ENCODE peak calls at places on chromosomes 11 and 22, in ten cellular contexts. Y is psoas muscle; E is CD8-positive, alpha-beta T cell; H is adipocyte; M is CD4-positive, alpha-beta T cell; P is stomach; U is GM23338; I is GM23248; K is heart right ventricle; D is MM.1S. W is an unnamed sample. For H3K27me3, the result is how much of the 10 kb centered on the place peaks cover.

GRCh38 chr11:76823481-76824028 is 37.2 kb upstream of the ACER3 start:
- DNase-seq in Y (no peak), E (no peak), H (peak), M (no peak), P (no peak), U (peak), I (peak), K (no peak), D (no peak), W (no peak)

GRCh38 chr11:57345555-57346151 is 7.5 kb downstream of the P2RX3 start:
- DNase-seq in Y (peak), E (peak), H (peak), M (peak), P (peak), U (peak), I (peak), K (peak), D (peak), W (peak)

GRCh38 chr11:128549256-128549944 is 38.0 kb downstream of the ETS1 start:
- DNase-seq in Y (peak), E (no peak), H (no peak), M (no peak), P (no peak), U (peak), I (no peak), K (peak), D (no peak), W (no peak)

GRCh38 chr22:43438666-43439347 is 27.0 kb downstream of the MPPED1 start:
- DNase-seq in Y (no peak), E (no peak), H (no peak), M (no peak), P (no peak), U (no peak), I (no peak), K (no peak), D (no peak), W (peak)

GRCh38 chr11:33125611-33126010 is 35.7 kb downstream of the CSTF3 start:
- DNase-seq in Y (no peak), E (no peak), H (no peak), M (no peak), P (no peak), U (peak), I (no peak), K (no peak), D (no peak), W (no peak)

GRCh38 chr22:35726933-35727332 is 9.3 kb downstream of the APOL5 start:
- DNase-seq in Y (no peak), E (no peak), H (no peak), M (no peak), P (peak), U (no peak), I (no peak), K (no peak), D (no peak), W (no peak)

GRCh38 chr11:123519055-123519796 is 89.2 kb downstream of the GRAMD1B start:
- DNase-seq in Y (no peak), E (no peak), H (no peak), M (no peak), P (no peak), U (peak), I (peak), K (no peak), D (no peak), W (no peak)

GRCh38 chr11:130029137-130029536 is 26.5 kb upstream of the PRDM10 start:
- DNase-seq in Y (no peak), E (no peak), H (no peak), M (no peak), P (no peak), U (peak), I (no peak), K (no peak), D (no peak), W (no peak)

GRCh38 chr11:94948070-94948617 is 25.2 kb downstream of the CWC15 start:
- DNase-seq in Y (no peak), E (no peak), H (peak), M (no peak), P (no peak), U (no peak), I (peak), K (no peak), D (no peak), W (no peak)

GRCh38 chr22:27775698-27776409 is 25.7 kb downstream of the MN1 start:
- DNase-seq in Y (peak), E (no peak), H (no peak), M (no peak), P (no peak), U (peak), I (no peak), K (no peak), D (no peak), W (no peak)

GRCh38 chr11:35061516-35062440 is 77.2 kb upstream of the CD44 start:
- DNase-seq in Y (no peak), E (no peak), H (no peak), M (no peak), P (no peak), U (no peak), I (peak), K (no peak), D (no peak), W (no peak)

GRCh38 chr22:35783943-35784614 is 66.4 kb downstream of the APOL5 start:
- DNase-seq in Y (no peak), E (no peak), H (peak), M (no peak), P (no peak), U (no peak), I (peak), K (no peak), D (no peak), W (no peak)

GRCh38 chr11:44989831-44990566 is 39.3 kb upstream of the TP53I11 start:
- DNase-seq in Y (peak), E (no peak), H (no peak), M (no peak), P (peak), U (no peak), I (peak), K (peak), D (no peak), W (no peak)

GRCh38 chr22:43516996-43517635 is 105.3 kb downstream of the MPPED1 start:
- DNase-seq in Y (no peak), E (no peak), H (no peak), M (no peak), P (no peak), U (no peak), I (no peak), K (no peak), D (no peak), W (no peak)

GRCh38 chr11:1732421-1733008 is 17.9 kb downstream of the IFITM10 start:
- DNase-seq in Y (no peak), E (no peak), H (no peak), M (no peak), P (no peak), U (no peak), I (peak), K (no peak), D (no peak), W (no peak)

GRCh38 chr22:26890870-26891269 is 233.5 kb downstream of the MIAT start:
- DNase-seq in Y (no peak), E (no peak), H (no peak), M (no peak), P (no peak), U (peak), I (no peak), K (no peak), D (no peak), W (no peak)

GRCh38 chr22:49116021-49116420 is 711.7 kb downstream of the BRD1 start:
- DNase-seq in Y (no peak), E (no peak), H (no peak), M (no peak), P (no peak), U (no peak), I (no peak), K (no peak), D (no peak), W (no peak)

GRCh38 chr22:26597480-26597879 is 7.5 kb upstream of the TPST2 start:
- DNase-seq in Y (no peak), E (no peak), H (no peak), M (no peak), P (no peak), U (no peak), I (no peak), K (no peak), D (no peak), W (no peak)

GRCh38 chr11:69401715-69402114 is 79.7 kb upstream of the LINC01488 start:
- DNase-seq in Y (no peak), E (no peak), H (no peak), M (no peak), P (no peak), U (no peak), I (no peak), K (no peak), D (peak), W (no peak)

GRCh38 chr11:103936059-103936458 is 100.4 kb upstream of the DDI1 start:
- DNase-seq in Y (no peak), E (no peak), H (no peak), M (no peak), P (no peak), U (no peak), I (peak), K (no peak), D (no peak), W (no peak)

GRCh38 chr11:88174627-88175003 is 628 bp downstream of the RAB38 start:
- DNase-seq in Y (peak), E (no peak), H (peak), M (no peak), P (peak), U (peak), I (peak), K (peak), D (no peak), W (peak)

GRCh38 chr11:12989428-12990242 is 19.5 kb upstream of the RASSF10 start:
- DNase-seq in Y (no peak), E (no peak), H (no peak), M (no peak), P (no peak), U (no peak), I (no peak), K (no peak), D (no peak), W (no peak)

GRCh38 chr11:60748821-60749220 is 7.8 kb upstream of the MS4A15 start:
- DNase-seq in Y (no peak), E (no peak), H (no peak), M (no peak), P (no peak), U (no peak), I (no peak), K (no peak), D (no peak), W (no peak)

GRCh38 chr22:19885841-19886592 is 31.3 kb upstream of the GNB1L start:
- DNase-seq in Y (peak), E (no peak), H (no peak), M (no peak), P (no peak), U (no peak), I (no peak), K (no peak), D (no peak), W (no peak)

GRCh38 chr11:71999360-71999759 is 651 bp downstream of the IL18BP start:
- DNase-seq in Y (no peak), E (no peak), H (peak), M (no peak), P (peak), U (no peak), I (peak), K (no peak), D (no peak), W (no peak)

GRCh38 chr22:33057363-33057995 is 702 bp downstream of the SYN3 start:
- DNase-seq in Y (no peak), E (no peak), H (no peak), M (no peak), P (no peak), U (no peak), I (no peak), K (no peak), D (no peak), W (no peak)
- H3K27me3 ChIP-seq in Y (under half), E (under half), H (half or more), M (half or more), P (half or more), U (under half), I (half or more), K (half or more), D (under half), W (half or more)

GRCh38 chr11:133576351-133576750 is 44.0 kb upstream of the OPCML start:
- DNase-seq in Y (no peak), E (no peak), H (no peak), M (no peak), P (no peak), U (peak), I (no peak), K (peak), D (no peak), W (no peak)

GRCh38 chr11:133570376-133570775 is 38.1 kb upstream of the OPCML start:
- DNase-seq in Y (no peak), E (no peak), H (no peak), M (no peak), P (no peak), U (no peak), I (peak), K (no peak), D (no peak), W (no peak)
- H3K27me3 ChIP-seq in Y (under half), E (under half), H (under half), M (under half), P (under half), U (under half), I (under half), K (under half), D (under half), W (under half)

DNA sequence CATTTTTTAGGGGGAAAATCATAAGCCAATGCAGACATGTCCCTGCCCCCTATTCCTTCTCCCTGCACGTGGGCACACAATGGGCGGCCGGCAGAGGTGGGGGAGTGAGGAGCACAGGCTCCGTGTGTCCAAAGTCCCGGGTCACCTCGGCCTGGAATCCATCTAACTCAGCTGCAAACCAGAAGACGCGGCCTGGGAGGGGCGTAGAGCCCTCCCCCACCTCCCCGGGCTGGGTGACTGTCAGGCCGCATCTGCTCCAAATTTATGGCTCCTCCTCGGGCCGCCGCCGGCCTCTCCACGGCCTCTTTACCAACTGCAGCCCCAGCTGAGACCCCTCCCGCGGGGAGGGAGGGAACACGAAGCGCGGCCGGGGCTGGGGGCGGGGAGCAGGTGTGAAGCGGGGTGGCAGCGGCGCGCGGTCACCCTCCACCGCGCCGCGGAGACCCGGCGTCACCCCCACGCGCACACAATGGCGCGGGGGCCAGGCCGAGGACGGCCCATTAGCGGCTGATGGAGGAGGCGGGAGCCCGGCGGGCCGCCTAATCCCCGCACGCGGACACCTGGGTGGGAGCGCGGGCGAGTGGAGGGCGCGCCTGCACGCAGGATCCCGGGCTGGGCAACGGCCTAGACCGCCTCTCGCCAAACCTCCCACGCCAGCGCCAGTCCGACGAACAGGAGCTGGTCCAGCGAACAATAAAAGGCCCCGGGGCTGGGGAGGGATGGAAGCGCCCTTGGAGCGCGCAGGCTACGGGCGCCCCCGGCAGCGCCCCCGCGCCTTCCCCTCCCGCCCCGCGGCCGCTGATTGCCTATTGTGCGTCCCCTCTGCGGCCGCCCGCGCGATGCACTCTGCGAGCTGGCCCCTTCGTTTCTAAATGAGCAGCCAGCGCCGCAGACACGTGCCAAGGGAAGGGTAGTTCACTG is 25.9 kb upstream of the ROBO3 start:
- DNase-seq in Y (no peak), E (no peak), H (peak), M (no peak), P (no peak), U (peak), I (peak), K (no peak), D (no peak), W (no peak)
- H3K27me3 ChIP-seq in Y (under half), E (under half), H (half or more), M (half or more), P (half or more), U (half or more), I (half or more), K (half or more), D (half or more), W (half or more)

DNA sequence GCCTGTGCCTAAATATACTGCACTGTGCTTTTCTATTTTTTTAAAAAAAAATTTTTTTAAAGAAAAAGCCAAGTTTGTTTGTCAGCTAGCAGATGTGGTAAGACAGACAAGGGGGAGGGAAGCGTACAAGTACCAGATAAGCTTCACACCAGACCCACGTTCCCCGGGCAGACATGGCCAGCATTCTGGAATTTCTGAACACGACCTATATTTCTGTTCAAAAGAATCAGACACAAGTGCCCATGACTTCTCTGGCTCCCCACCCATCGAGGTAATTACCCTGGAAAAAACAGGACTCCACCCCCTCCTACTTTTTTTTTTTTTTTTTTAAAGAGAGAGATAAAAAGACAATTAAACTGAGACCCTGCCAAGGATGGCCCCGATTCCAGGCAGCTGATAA is 425.4 kb downstream of the SHANK2 start:
- DNase-seq in Y (no peak), E (no peak), H (no peak), M (no peak), P (no peak), U (no peak), I (no peak), K (no peak), D (no peak), W (no peak)
- H3K27me3 ChIP-seq in Y (under half), E (under half), H (under half), M (under half), P (half or more), U (under half), I (under half), K (under half), D (half or more), W (under half)

W was measured in upper lobe of right lung.